ENCODE peak calls at places on chromosomes 7 and 10, in four cellular contexts. D is fibroblast of lung, J is endodermal cell, T is A549. O is an unnamed sample.

GRCh38 chr10:43396928-43397624 is 11.9 kb downstream of the HNRNPF start:
- DNase-seq in D (peak), J (peak), T (peak), O (peak)

GRCh38 chr10:13453896-13454295 is 74.9 kb downstream of the BEND7 start:
- DNase-seq in D (no peak), J (no peak), T (no peak), O (no peak)

GRCh38 chr10:63208981-63209380 is 75.9 kb downstream of the NRBF2 start:
- DNase-seq in D (peak), J (peak), T (no peak), O (peak)

GRCh38 chr10:114623661-114624294 is 34.3 kb downstream of the ABLIM1 start:
- DNase-seq in D (peak), J (peak), T (peak), O (peak)

GRCh38 chr10:60114765-60115586 is 208.6 kb upstream of the CCDC6 start:
- DNase-seq in D (peak), J (peak), T (peak), O (peak)

GRCh38 chr7:99033765-99034164 is 110.1 kb downstream of the SMURF1 start:
- DNase-seq in D (no peak), J (no peak), T (no peak), O (no peak)

GRCh38 chr7:142535123-142535779 is 214.0 kb upstream of the PRSS1 start:
- DNase-seq in D (peak), J (peak), T (peak), O (peak)

GRCh38 chr10:74032900-74033655 is 35.2 kb downstream of the VCL start:
- DNase-seq in D (no peak), J (no peak), T (no peak), O (no peak)

GRCh38 chr10:127834791-127835190 is 58.0 kb downstream of the CLRN3 start:
- DNase-seq in D (no peak), J (peak), T (no peak), O (no peak)

GRCh38 chr7:2710256-2710655 is 22.3 kb downstream of the AMZ1 start:
- DNase-seq in D (no peak), J (no peak), T (no peak), O (no peak)

GRCh38 chr10:70694410-70695179 is 22.3 kb downstream of the ADAMTS14 start:
- DNase-seq in D (peak), J (no peak), T (no peak), O (no peak)

GRCh38 chr7:67788689-67789088 is 792.1 kb downstream of the TYW1 start:
- DNase-seq in D (peak), J (peak), T (peak), O (no peak)

GRCh38 chr10:23096814-23097549 is 1.6 kb downstream of the MSRB2 start:
- DNase-seq in D (peak), J (no peak), T (no peak), O (no peak)

GRCh38 chr10:58384536-58384998 is 643 bp upstream of the TFAM start:
- DNase-seq in D (no peak), J (no peak), T (peak), O (no peak)

GRCh38 chr10:65660006-65660405 is 1265.8 kb upstream of the LRRTM3 start:
- DNase-seq in D (no peak), J (no peak), T (no peak), O (no peak)

GRCh38 chr10:102812213-102812876 is 24.9 kb downstream of the CYP17A1 start:
- DNase-seq in D (no peak), J (no peak), T (no peak), O (no peak)

GRCh38 chr7:64849250-64849923 is 53.7 kb upstream of the ZNF273 start:
- DNase-seq in D (no peak), J (no peak), T (no peak), O (no peak)

GRCh38 chr10:59894114-59894513 is 12.2 kb downstream of the CCDC6 start:
- DNase-seq in D (peak), J (no peak), T (no peak), O (no peak)

GRCh38 chr10:106175760-106176377 is 988.6 kb downstream of the SORCS1 start:
- DNase-seq in D (peak), J (no peak), T (peak), O (no peak)

GRCh38 chr10:76133597-76134255 is 702.3 kb downstream of the LRMDA start:
- DNase-seq in D (no peak), J (no peak), T (no peak), O (no peak)

GRCh38 chr10:89351402-89352038 is 23.7 kb downstream of the IFIT3 start:
- DNase-seq in D (peak), J (no peak), T (no peak), O (no peak)

GRCh38 chr10:2244476-2244875 is 507.2 kb upstream of the ADARB2 start:
- DNase-seq in D (no peak), J (no peak), T (no peak), O (no peak)

GRCh38 chr7:140295224-140295623 is 103.1 kb downstream of the SLC37A3 start:
- DNase-seq in D (no peak), J (no peak), T (no peak), O (no peak)

GRCh38 chr10:11026761-11027160 is 9.1 kb downstream of the CELF2 start:
- DNase-seq in D (no peak), J (no peak), T (no peak), O (no peak)

GRCh38 chr10:119029613-119030420 is at the start of gene NANOS1:
- DNase-seq in D (no peak), J (peak), T (peak), O (no peak)

GRCh38 chr10:118595064-118595420 is 406 bp downstream of the PRLHR start:
- DNase-seq in D (no peak), J (no peak), T (no peak), O (no peak)

O was measured in HTR-8/SVneo.